ENCODE peak calls at places on chromosomes 1 and 21, in five cellular contexts. T is body of pancreas, K is heart right ventricle, Z is OCI-LY7, N is uterus. Y is an unnamed sample.
A peak's percentile ranks its signal among the peaks of the same experiment; 100 is the strongest.

GRCh38 chr1:167432780-167433179 is 85.5 kb downstream of the CD247 start:
- DNase-seq in N (no peak), K (no peak), Z (no peak), T (no peak), Y (no peak)

GRCh38 chr1:92094112-92094511 is 14.0 kb downstream of the BTBD8 start:
- DNase-seq in Z (no peak), T (no peak), N (no peak), K (no peak), Y (no peak)

GRCh38 chr1:156848461-156849150 is 10.3 kb downstream of the INSRR start:
- DNase-seq in K (no peak), T (no peak), Z (no peak), N (no peak), Y (peak; percentile 62)

GRCh38 chr1:182955596-182956588 is 2.9 kb upstream of the SHCBP1L start:
- DNase-seq in Z (no peak), T (no peak), N (no peak), K (no peak), Y (no peak)

GRCh38 chr1:71043061-71043460 is 4.6 kb downstream of the PTGER3 start:
- DNase-seq in K (no peak), Z (no peak), T (no peak), N (no peak), Y (no peak)

GRCh38 chr1:178192686-178193085 is 98.8 kb downstream of the RASAL2 start:
- DNase-seq in N (peak; percentile 20), K (peak; percentile 23), T (peak; percentile 60), Z (peak; percentile 5), Y (no peak)

GRCh38 chr1:182235952-182236650 is 155.5 kb downstream of the GLUL start:
- DNase-seq in K (peak; percentile 51), Z (no peak), T (no peak), N (no peak), Y (no peak)

GRCh38 chr1:216700779-216701178 is 22.4 kb downstream of the ESRRG start:
- DNase-seq in N (no peak), T (no peak), K (no peak), Z (no peak), Y (no peak)

DNA sequence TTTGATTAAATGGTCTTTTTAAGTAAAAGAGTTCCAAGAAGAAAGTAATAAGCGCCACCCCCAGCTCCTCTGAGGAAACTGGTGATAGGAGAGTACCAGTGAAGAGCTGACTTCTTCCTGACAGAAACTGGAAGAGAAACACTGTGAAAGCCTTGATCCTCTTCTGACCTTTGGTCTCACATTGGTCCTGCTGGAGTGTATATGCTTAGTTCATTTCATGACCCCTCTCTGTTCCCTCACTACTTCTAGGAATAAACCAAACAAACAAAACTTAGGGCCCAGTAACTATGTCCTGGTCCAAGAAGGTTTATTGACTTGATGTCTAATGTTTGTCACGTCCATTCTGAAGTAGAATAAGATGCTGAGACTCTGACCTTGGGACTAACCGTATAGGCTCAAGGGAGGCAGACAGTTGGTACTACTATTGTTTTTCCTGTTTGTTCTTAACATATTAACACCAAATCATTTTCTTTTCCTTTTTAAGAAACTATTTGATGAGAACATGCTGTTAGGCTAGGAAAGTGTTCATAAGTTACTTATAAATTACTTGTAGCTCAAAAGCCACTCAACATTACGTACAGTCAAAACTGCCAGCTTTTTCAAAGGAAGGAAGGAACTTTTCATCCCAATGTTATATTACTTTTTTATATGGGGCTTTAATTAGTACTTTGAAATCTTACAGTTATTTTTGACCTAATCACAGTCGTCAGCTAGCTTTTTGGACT is 57.9 kb downstream of the MIER1 start:
- DNase-seq in Z (no peak), N (no peak), T (no peak), K (no peak), Y (no peak)
- H3K27ac ChIP-seq in Z (peak overlapping the region; percentile 41), N (peak overlapping the region; percentile 64), T (no peak overlapping the region), K (no peak overlapping the region), Y (no peak overlapping the region)

DNA sequence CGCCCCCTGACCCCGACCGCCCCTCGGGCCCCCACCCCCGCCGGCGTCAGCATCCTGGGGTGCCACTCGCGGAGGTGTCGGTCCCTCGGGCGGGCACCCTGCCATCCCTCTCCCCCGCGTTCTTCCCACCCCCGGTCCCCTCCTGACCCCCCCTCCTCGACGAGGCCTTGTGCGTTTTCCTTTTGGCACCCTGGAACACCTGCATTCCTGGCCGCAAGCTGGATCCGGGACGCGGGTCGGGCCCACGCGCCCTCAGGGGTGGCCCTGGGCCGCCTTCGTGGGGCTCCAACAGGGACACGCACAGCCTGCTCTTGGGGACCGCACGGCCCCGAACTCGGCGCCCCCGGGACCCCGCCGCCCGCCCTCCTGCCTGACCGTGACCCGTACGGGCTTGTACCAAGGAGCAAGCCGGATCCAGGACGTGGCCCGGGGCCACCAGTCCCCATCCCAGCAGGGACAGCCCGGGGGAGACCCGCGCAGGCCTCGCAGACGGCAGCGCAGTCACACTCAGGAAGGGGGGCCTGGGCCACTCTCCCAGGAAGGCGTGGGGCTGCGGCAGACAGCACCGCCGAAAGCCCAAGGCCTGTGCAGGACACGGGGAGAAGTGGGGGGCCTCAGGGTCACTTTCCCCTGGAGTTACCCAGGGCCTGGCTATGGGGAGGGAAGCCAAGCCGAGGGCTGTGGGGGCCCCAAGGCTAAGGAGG is 579 bp upstream of the SLC19A1 start:
- DNase-seq in T (peak; percentile 36), K (peak; percentile 4), Z (no peak), N (peak; percentile 36), Y (no peak)
- H3K27ac ChIP-seq in T (no peak overlapping the region), K (peak overlapping the region; percentile 2), Z (no peak overlapping the region), N (peak overlapping the region; percentile 53), Y (no peak overlapping the region)

GRCh38 chr1:232110281-232111090 is 483.9 kb downstream of the DISC1 start:
- DNase-seq in N (no peak), T (no peak), K (no peak), Z (no peak), Y (no peak)
- H3K27ac ChIP-seq in N (no peak overlapping the region), T (no peak overlapping the region), K (no peak overlapping the region), Z (no peak overlapping the region), Y (no peak overlapping the region)

GRCh38 chr1:62367005-62367547 is 47.8 kb upstream of the KANK4 start:
- DNase-seq in T (no peak), N (no peak), Z (no peak), K (no peak), Y (no peak)
- H3K27ac ChIP-seq in T (no peak overlapping the region), N (no peak overlapping the region), Z (no peak overlapping the region), K (no peak overlapping the region), Y (no peak overlapping the region)

GRCh38 chr1:176566004-176566975 is 103.3 kb downstream of the PAPPA2 start:
- DNase-seq in N (no peak), K (peak; percentile 13), T (no peak), Z (no peak), Y (no peak)

GRCh38 chr1:176568185-176568584 is 105.2 kb downstream of the PAPPA2 start:
- DNase-seq in N (no peak), K (no peak), T (no peak), Z (no peak), Y (no peak)

DNA sequence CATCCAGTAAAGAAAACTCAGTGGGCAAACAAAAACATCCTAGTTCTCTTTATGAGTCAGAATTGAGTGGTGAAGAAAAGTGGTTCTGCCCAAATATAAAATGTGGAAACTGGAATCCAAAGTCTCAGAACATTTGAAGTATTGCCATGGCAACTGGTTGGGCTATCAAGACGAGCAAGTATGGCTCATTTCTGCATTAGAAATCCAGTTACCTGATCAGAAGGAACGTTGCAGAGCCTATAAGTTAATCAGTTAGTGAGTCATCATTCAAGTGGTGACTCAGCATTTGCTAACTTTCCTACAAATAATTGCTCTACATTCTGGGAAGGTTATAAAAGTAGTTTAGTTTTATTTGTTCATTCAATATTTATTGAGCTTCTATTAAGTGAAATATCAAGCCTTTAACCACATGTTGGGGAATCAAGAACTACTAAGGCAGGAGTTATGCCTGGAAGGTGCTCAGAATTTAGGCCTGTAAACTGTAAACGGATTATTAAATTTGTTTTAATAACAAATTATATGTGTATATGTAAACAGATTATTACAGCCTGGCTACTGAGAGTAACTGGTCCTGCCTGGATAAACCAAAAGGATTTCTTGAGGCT is 104.3 kb downstream of the PAPPA2 start:
- DNase-seq in T (no peak), N (no peak), Z (no peak), K (no peak), Y (no peak)
- H3K27ac ChIP-seq in T (no peak overlapping the region), N (no peak overlapping the region), Z (no peak overlapping the region), K (no peak overlapping the region), Y (no peak overlapping the region)

Y was measured in CD4-positive, alpha-beta T cell.